ENCODE peak calls at places on chromosomes 11 and 22, in four cellular contexts. F is cardiac fibroblast, E is nucleus accumbens, K is RWPE1. N is an unnamed sample.

GRCh38 chr11:47132490-47132889 is 44.2 kb downstream of the ARFGAP2 start:
- DNase-seq in F (no peak), E (no peak), K (no peak), N (no peak)

GRCh38 chr22:45341503-45341902 is 31.8 kb downstream of the FAM118A start:
- DNase-seq in F (no peak), E (no peak), K (no peak), N (no peak)

GRCh38 chr11:85854557-85855340 is 434 bp upstream of the CCDC83 start:
- DNase-seq in F (peak), E (no peak), K (peak), N (peak)

GRCh38 chr11:7555067-7555699 is 41.4 kb downstream of the PPFIBP2 start:
- DNase-seq in F (peak), E (no peak), K (no peak), N (peak)

GRCh38 chr11:19853016-19853415 is 140.4 kb downstream of the NAV2 start:
- DNase-seq in F (no peak), E (no peak), K (no peak), N (peak)

GRCh38 chr11:61834278-61835004 is 6.3 kb downstream of the FADS2 start:
- DNase-seq in F (peak), E (no peak), K (no peak), N (peak)

GRCh38 chr11:47784785-47785381 is 17.7 kb upstream of the FNBP4 start:
- DNase-seq in F (no peak), E (no peak), K (no peak), N (no peak)

GRCh38 chr11:88363566-88364169 is 26.1 kb upstream of the CTSC start:
- DNase-seq in F (peak), E (no peak), K (peak), N (peak)

GRCh38 chr11:697028-697491 is 1.4 kb downstream of the TMEM80 start:
- DNase-seq in F (peak), E (no peak), K (no peak), N (peak)

GRCh38 chr11:119694334-119694733 is 34.7 kb downstream of the NECTIN1 start:
- DNase-seq in F (no peak), E (no peak), K (no peak), N (no peak)

GRCh38 chr11:35003658-35004057 is 87.2 kb downstream of the PDHX start:
- DNase-seq in F (no peak), E (no peak), K (no peak), N (peak)

GRCh38 chr11:25970726-25971508 is 361.0 kb upstream of the ANO3 start:
- DNase-seq in F (no peak), E (no peak), K (peak), N (no peak)

GRCh38 chr11:105937738-105938137 is 84.3 kb downstream of the MSANTD4 start:
- DNase-seq in F (peak), E (no peak), K (peak), N (peak)

GRCh38 chr11:32045456-32045855 is 45.4 kb upstream of the RCN1 start:
- DNase-seq in F (no peak), E (no peak), K (no peak), N (no peak)

GRCh38 chr22:46175631-46176030 is 25.3 kb downstream of the PPARA start:
- DNase-seq in F (no peak), E (no peak), K (no peak), N (peak)

GRCh38 chr11:36234825-36235224 is 54.4 kb downstream of the COMMD9 start:
- DNase-seq in F (no peak), E (no peak), K (no peak), N (no peak)

GRCh38 chr22:44589831-44590230 is 91.8 kb upstream of the RTL6 start:
- DNase-seq in F (no peak), E (no peak), K (no peak), N (no peak)

GRCh38 chr22:19488285-19488684 is 8.6 kb downstream of the CDC45 start:
- DNase-seq in F (no peak), E (no peak), K (no peak), N (no peak)

GRCh38 chr11:78063440-78064181 is at the start of gene THRSP:
- DNase-seq in F (no peak), E (no peak), K (no peak), N (no peak)

GRCh38 chr11:112366777-112367176 is 106.1 kb upstream of the PLET1 start:
- DNase-seq in F (no peak), E (no peak), K (no peak), N (peak)

GRCh38 chr22:37121887-37122591 is 12.5 kb upstream of the TMPRSS6 start:
- DNase-seq in F (peak), E (no peak), K (peak), N (peak)

GRCh38 chr11:12057299-12057980 is 49.0 kb upstream of the DKK3 start:
- DNase-seq in F (no peak), E (no peak), K (no peak), N (no peak)

GRCh38 chr11:20134991-20135736 is 25.1 kb downstream of the DBX1 start:
- DNase-seq in F (no peak), E (no peak), K (no peak), N (no peak)

GRCh38 chr11:330694-331314 is 10.1 kb upstream of the IFITM3 start:
- DNase-seq in F (no peak), E (no peak), K (no peak), N (no peak)

GRCh38 chr11:135022430-135022829 is 610.4 kb upstream of the B3GAT1 start:
- DNase-seq in F (no peak), E (no peak), K (no peak), N (no peak)

GRCh38 chr11:93348931-93349330 is 18.4 kb downstream of the DEUP1 start:
- DNase-seq in F (no peak), E (no peak), K (no peak), N (no peak)

GRCh38 chr11:61367406-61367805 is 5.2 kb downstream of the TMEM138 start:
- DNase-seq in F (no peak), E (no peak), K (no peak), N (no peak)

GRCh38 chr11:32870676-32871075 is 21.9 kb upstream of the QSER1 start:
- DNase-seq in F (peak), E (no peak), K (no peak), N (no peak)

GRCh38 chr11:64251986-64252837 is 882 bp downstream of the PLCB3 start:
- DNase-seq in F (peak), E (no peak), K (no peak), N (no peak)

GRCh38 chr11:134950692-134951304 is 538.8 kb upstream of the B3GAT1 start:
- DNase-seq in F (peak), E (no peak), K (no peak), N (peak)

GRCh38 chr11:47916361-47916841 is 64.0 kb upstream of the PTPRJ start:
- DNase-seq in F (peak), E (no peak), K (no peak), N (no peak)

GRCh38 chr11:18308242-18308641 is 13.7 kb downstream of the HPS5 start:
- DNase-seq in F (no peak), E (no peak), K (no peak), N (no peak)

GRCh38 chr11:72411623-72412532 is 22.5 kb downstream of the CLPB start:
- DNase-seq in F (no peak), E (no peak), K (no peak), N (no peak)

GRCh38 chr11:101441747-101442146 is 142.1 kb downstream of the TRPC6 start:
- DNase-seq in F (peak), E (no peak), K (no peak), N (peak)

GRCh38 chr11:47111318-47111804 is 65.3 kb downstream of the ARFGAP2 start:
- DNase-seq in F (no peak), E (no peak), K (no peak), N (no peak)

GRCh38 chr22:49368221-49368975 is 459.3 kb downstream of the BRD1 start:
- DNase-seq in F (no peak), E (no peak), K (no peak), N (no peak)

GRCh38 chr22:45072322-45072903 is 62.6 kb upstream of the PHF21B start:
- DNase-seq in F (peak), E (no peak), K (peak), N (peak)

N was measured in fibroblast of mammary gland.